ENCODE peak calls at places on chromosomes 4 and X, in nine cellular contexts. A is HT1080; G is activated CD8-positive, alpha-beta memory T cell treated with anti-CD3 and anti-CD28 coated beads for 4 hours; T is psoas muscle; X is right atrium auricular region; M is AG04450; C is astrocyte of the cerebellum; K is M059J; U is PC-3. Z is an unnamed sample.

GRCh38 chr4:17781072-17781830 is at the start of gene FAM184B:
- DNase-seq in A (no peak), G (no peak), T (no peak), X (no peak), M (no peak), C (no peak), K (no peak), U (peak), Z (no peak)

GRCh38 chrX:148664171-148664570 is 163.8 kb downstream of the AFF2 start:
- DNase-seq in A (no peak), G (no peak), T (no peak), X (no peak), M (no peak), C (no peak), K (no peak), U (no peak), Z (no peak)

GRCh38 chr4:94533405-94534223 is 81.9 kb downstream of the PDLIM5 start:
- DNase-seq in A (no peak), G (no peak), T (no peak), X (no peak), M (no peak), C (no peak), K (no peak), U (no peak), Z (no peak)

GRCh38 chr4:159312236-159312635 is 209.4 kb downstream of the RAPGEF2 start:
- DNase-seq in A (no peak), G (no peak), T (no peak), X (no peak), M (no peak), C (no peak), K (no peak), U (no peak), Z (no peak)

GRCh38 chr4:78922207-78922606 is 17.0 kb downstream of the PAQR3 start:
- DNase-seq in A (peak), G (no peak), T (no peak), X (no peak), M (peak), C (no peak), K (peak), U (no peak), Z (peak)

GRCh38 chrX:31333181-31333831 is 261.5 kb upstream of the FTHL17 start:
- DNase-seq in A (peak), G (no peak), T (no peak), X (no peak), M (no peak), C (peak), K (peak), U (peak), Z (peak)

GRCh38 chr4:161714022-161714751 is 449.6 kb downstream of the FSTL5 start:
- DNase-seq in A (peak), G (no peak), T (no peak), X (no peak), M (peak), C (peak), K (peak), U (peak), Z (peak)

GRCh38 chr4:53583513-53583912 is 7.8 kb downstream of the LNX1 start:
- DNase-seq in A (no peak), G (no peak), T (no peak), X (no peak), M (no peak), C (no peak), K (no peak), U (no peak), Z (no peak)

GRCh38 chrX:57641338-57641737 is 38.7 kb downstream of the NLRP2B start:
- DNase-seq in A (no peak), G (no peak), T (no peak), X (no peak), M (no peak), C (no peak), K (no peak), U (no peak), Z (no peak)

Z was measured in AG04449.